ENCODE peak calls at places on chromosome 22, in five cellular contexts. One of them, this sample, is unnamed.

GRCh38 chr22:28773461-28773867 is 969 bp downstream of the CCDC117 start:
- DNase-seq in osteocyte: no peak
- DNase-seq in epithelial cell of proximal tubule: peak
- DNase-seq in stomach: no peak
- DNase-seq in ascending aorta: no peak
- DNase-seq in this sample: no peak

GRCh38 chr22:29967461-29967860 is 84.5 kb downstream of the MTMR3 start:
- DNase-seq in osteocyte: no peak
- DNase-seq in epithelial cell of proximal tubule: no peak
- DNase-seq in stomach: no peak
- DNase-seq in ascending aorta: no peak
- DNase-seq in this sample: no peak

GRCh38 chr22:20206709-20207215 is 55.9 kb upstream of the CCDC188 start:
- DNase-seq in osteocyte: no peak
- DNase-seq in epithelial cell of proximal tubule: no peak
- DNase-seq in stomach: peak
- DNase-seq in ascending aorta: no peak
- DNase-seq in this sample: no peak

GRCh38 chr22:42074153-42074750 is at the start of gene PHETA2:
- DNase-seq in osteocyte: no peak
- DNase-seq in epithelial cell of proximal tubule: no peak
- DNase-seq in stomach: peak
- DNase-seq in ascending aorta: no peak
- DNase-seq in this sample: no peak

GRCh38 chr22:50357756-50358155 is 14.6 kb downstream of the PPP6R2 start:
- DNase-seq in osteocyte: no peak
- DNase-seq in epithelial cell of proximal tubule: no peak
- DNase-seq in stomach: no peak
- DNase-seq in ascending aorta: no peak
- DNase-seq in this sample: no peak

GRCh38 chr22:24214467-24215285 is 30.2 kb downstream of the GGT5 start:
- DNase-seq in osteocyte: no peak
- DNase-seq in epithelial cell of proximal tubule: no peak
- DNase-seq in stomach: no peak
- DNase-seq in ascending aorta: no peak
- DNase-seq in this sample: no peak

GRCh38 chr22:42680648-42681047 is 31.5 kb upstream of the CYB5R3 start:
- DNase-seq in osteocyte: no peak
- DNase-seq in epithelial cell of proximal tubule: peak
- DNase-seq in stomach: no peak
- DNase-seq in ascending aorta: no peak
- DNase-seq in this sample: no peak

GRCh38 chr22:29313126-29314071 is 2.1 kb downstream of the RASL10A start:
- DNase-seq in osteocyte: no peak
- DNase-seq in epithelial cell of proximal tubule: no peak
- DNase-seq in stomach: no peak
- DNase-seq in ascending aorta: no peak
- DNase-seq in this sample: no peak

GRCh38 chr22:19634576-19634975 is 79.7 kb upstream of the SEPTIN5 start:
- DNase-seq in osteocyte: peak
- DNase-seq in epithelial cell of proximal tubule: no peak
- DNase-seq in stomach: no peak
- DNase-seq in ascending aorta: no peak
- DNase-seq in this sample: no peak

GRCh38 chr22:30855266-30855665 is 113.3 kb downstream of the MORC2 start:
- DNase-seq in osteocyte: peak
- DNase-seq in epithelial cell of proximal tubule: no peak
- DNase-seq in stomach: peak
- DNase-seq in ascending aorta: no peak
- DNase-seq in this sample: no peak

GRCh38 chr22:44351685-44352377 is 39.1 kb upstream of the SHISAL1 start:
- DNase-seq in osteocyte: no peak
- DNase-seq in epithelial cell of proximal tubule: peak
- DNase-seq in stomach: no peak
- DNase-seq in ascending aorta: no peak
- DNase-seq in this sample: no peak

GRCh38 chr22:44389926-44390925 is 77.5 kb upstream of the SHISAL1 start:
- DNase-seq in osteocyte: no peak
- DNase-seq in epithelial cell of proximal tubule: no peak
- DNase-seq in stomach: no peak
- DNase-seq in ascending aorta: no peak
- DNase-seq in this sample: no peak

GRCh38 chr22:19713650-19714319 is 518 bp upstream of the SEPTIN5 start:
- DNase-seq in osteocyte: no peak
- DNase-seq in epithelial cell of proximal tubule: no peak
- DNase-seq in stomach: no peak
- DNase-seq in ascending aorta: no peak
- DNase-seq in this sample: no peak

GRCh38 chr22:44151661-44152060 is 29.1 kb upstream of the PARVG start:
- DNase-seq in osteocyte: no peak
- DNase-seq in epithelial cell of proximal tubule: no peak
- DNase-seq in stomach: no peak
- DNase-seq in ascending aorta: no peak
- DNase-seq in this sample: no peak

GRCh38 chr22:45105281-45105700 is 58.4 kb upstream of the NUP50 start:
- DNase-seq in osteocyte: no peak
- DNase-seq in epithelial cell of proximal tubule: no peak
- DNase-seq in stomach: no peak
- DNase-seq in ascending aorta: no peak
- DNase-seq in this sample: no peak

GRCh38 chr22:45552580-45553332 is 50.1 kb downstream of the FBLN1 start:
- DNase-seq in osteocyte: peak
- DNase-seq in epithelial cell of proximal tubule: peak
- DNase-seq in stomach: peak
- DNase-seq in ascending aorta: no peak
- DNase-seq in this sample: no peak

GRCh38 chr22:43796567-43796966 is 15.5 kb downstream of the EFCAB6 start:
- DNase-seq in osteocyte: peak
- DNase-seq in epithelial cell of proximal tubule: no peak
- DNase-seq in stomach: no peak
- DNase-seq in ascending aorta: no peak
- DNase-seq in this sample: no peak

GRCh38 chr22:30865656-30866055 is 102.9 kb downstream of the MORC2 start:
- DNase-seq in osteocyte: no peak
- DNase-seq in epithelial cell of proximal tubule: no peak
- DNase-seq in stomach: no peak
- DNase-seq in ascending aorta: no peak
- DNase-seq in this sample: peak

GRCh38 chr22:25014896-25015755 is 62.6 kb downstream of the KIAA1671 start:
- DNase-seq in osteocyte: no peak
- DNase-seq in epithelial cell of proximal tubule: no peak
- DNase-seq in stomach: no peak
- DNase-seq in ascending aorta: no peak
- DNase-seq in this sample: no peak

GRCh38 chr22:26555478-26555877 is 34.5 kb downstream of the TPST2 start:
- DNase-seq in osteocyte: no peak
- DNase-seq in epithelial cell of proximal tubule: no peak
- DNase-seq in stomach: no peak
- DNase-seq in ascending aorta: no peak
- DNase-seq in this sample: no peak

GRCh38 chr22:41021655-41022454 is 70.5 kb upstream of the EP300 start:
- DNase-seq in osteocyte: peak
- DNase-seq in epithelial cell of proximal tubule: no peak
- DNase-seq in stomach: peak
- DNase-seq in ascending aorta: peak
- DNase-seq in this sample: peak

GRCh38 chr22:27777128-27777527 is 24.4 kb downstream of the MN1 start:
- DNase-seq in osteocyte: no peak
- DNase-seq in epithelial cell of proximal tubule: no peak
- DNase-seq in stomach: no peak
- DNase-seq in ascending aorta: no peak
- DNase-seq in this sample: no peak

GRCh38 chr22:21691773-21692172 is 26.0 kb downstream of the PPIL2 start:
- DNase-seq in osteocyte: no peak
- DNase-seq in epithelial cell of proximal tubule: no peak
- DNase-seq in stomach: no peak
- DNase-seq in ascending aorta: no peak
- DNase-seq in this sample: no peak

GRCh38 chr22:28873183-28873964 is 10.0 kb upstream of the ZNRF3 start:
- DNase-seq in osteocyte: no peak
- DNase-seq in epithelial cell of proximal tubule: no peak
- DNase-seq in stomach: no peak
- DNase-seq in ascending aorta: no peak
- DNase-seq in this sample: no peak

GRCh38 chr22:30044369-30044768 is 35.9 kb upstream of the HORMAD2 start:
- DNase-seq in osteocyte: peak
- DNase-seq in epithelial cell of proximal tubule: peak
- DNase-seq in stomach: peak
- DNase-seq in ascending aorta: no peak
- DNase-seq in this sample: no peak

GRCh38 chr22:28332410-28332809 is 347.2 kb downstream of the TTC28 start:
- DNase-seq in osteocyte: no peak
- DNase-seq in epithelial cell of proximal tubule: no peak
- DNase-seq in stomach: no peak
- DNase-seq in ascending aorta: no peak
- DNase-seq in this sample: no peak

DNA sequence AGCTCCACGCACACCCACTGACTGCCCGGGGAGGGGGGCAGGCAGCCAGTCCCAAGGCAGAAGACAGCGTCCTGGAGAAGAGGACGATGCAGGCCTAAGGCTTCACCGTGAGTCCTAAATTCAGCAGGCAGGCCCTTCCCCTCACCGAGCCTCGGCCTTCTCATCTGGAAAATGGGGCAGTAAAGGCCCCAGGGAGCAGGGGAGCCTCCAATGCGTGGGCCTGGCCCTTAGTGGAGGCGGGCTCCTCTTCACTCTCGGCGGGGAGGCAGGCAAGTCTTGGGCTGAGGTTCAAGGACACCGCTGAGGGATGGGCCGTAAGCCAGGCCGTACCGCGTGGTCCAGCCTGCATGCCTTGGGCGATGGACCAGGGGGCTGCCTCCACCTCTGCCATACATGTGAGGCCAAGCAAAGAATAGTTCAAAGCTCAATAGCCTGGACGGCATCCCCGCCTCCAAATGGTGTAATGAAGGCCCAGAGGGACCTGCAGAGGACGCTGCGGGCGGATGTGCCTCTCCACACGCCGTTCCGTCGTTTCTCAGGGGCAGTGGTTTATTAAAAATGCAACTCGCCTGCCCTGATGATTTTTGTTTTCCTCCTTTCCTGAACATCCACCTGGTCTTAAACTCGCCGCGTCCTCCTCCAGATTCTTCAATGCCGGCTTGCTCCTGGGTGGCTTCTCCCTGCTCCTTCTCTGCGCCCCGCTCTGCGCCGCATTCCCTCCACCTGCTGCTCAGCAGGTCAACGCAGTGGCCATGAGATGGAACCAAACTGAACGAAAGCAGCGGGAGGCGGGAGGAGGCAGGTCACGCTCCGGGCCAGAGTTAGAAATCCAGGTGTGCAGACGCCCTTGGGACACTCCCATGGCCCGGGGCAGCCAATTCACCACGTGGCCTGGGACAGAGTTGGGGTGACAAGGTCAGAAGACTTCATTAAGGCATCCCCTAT is 627.8 kb downstream of the TBC1D22A start:
- DNase-seq in osteocyte: no peak
- DNase-seq in epithelial cell of proximal tubule: no peak
- DNase-seq in stomach: no peak
- DNase-seq in ascending aorta: no peak
- DNase-seq in this sample: no peak
- TF ChIP-seq CTCF in osteocyte: no peak
- TF ChIP-seq CTCF in epithelial cell of proximal tubule: no peak
- TF ChIP-seq CTCF in stomach: no peak
- TF ChIP-seq CTCF in ascending aorta: no peak
- TF ChIP-seq CTCF in this sample: no peak

DNA sequence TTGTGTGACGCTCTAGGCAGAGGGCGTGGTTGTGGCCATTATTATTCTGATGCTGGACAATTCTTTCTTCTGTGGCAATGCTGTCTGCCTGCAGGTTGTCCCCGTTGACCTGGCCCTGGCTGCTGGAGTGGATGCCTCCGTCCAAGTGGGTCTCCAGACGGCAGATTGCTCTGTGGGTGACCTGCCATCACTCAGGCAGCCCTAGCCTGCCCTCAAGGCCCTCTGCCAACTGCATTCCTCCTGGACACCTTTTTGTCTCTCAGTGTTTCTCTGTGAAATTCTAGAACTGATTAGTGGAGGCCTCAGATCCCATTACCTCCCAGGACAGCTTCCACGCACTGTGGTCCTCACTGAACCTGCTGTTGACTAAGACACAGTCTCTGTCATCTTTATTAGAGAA is 86.7 kb downstream of the TBC1D22A start:
- DNase-seq in osteocyte: peak
- DNase-seq in epithelial cell of proximal tubule: no peak
- DNase-seq in stomach: no peak
- DNase-seq in ascending aorta: no peak
- DNase-seq in this sample: no peak
- TF ChIP-seq CTCF in osteocyte: no peak
- TF ChIP-seq CTCF in epithelial cell of proximal tubule: no peak
- TF ChIP-seq CTCF in stomach: no peak
- TF ChIP-seq CTCF in ascending aorta: no peak
- TF ChIP-seq CTCF in this sample: no peak

GRCh38 chr22:49046546-49047305 is 780.9 kb downstream of the BRD1 start:
- DNase-seq in osteocyte: no peak
- DNase-seq in epithelial cell of proximal tubule: no peak
- DNase-seq in stomach: no peak
- DNase-seq in ascending aorta: no peak
- DNase-seq in this sample: no peak

GRCh38 chr22:49044776-49045175 is 782.9 kb downstream of the BRD1 start:
- DNase-seq in osteocyte: no peak
- DNase-seq in epithelial cell of proximal tubule: no peak
- DNase-seq in stomach: no peak
- DNase-seq in ascending aorta: no peak
- DNase-seq in this sample: no peak

GRCh38 chr22:49044091-49044490 is 783.6 kb downstream of the BRD1 start:
- DNase-seq in osteocyte: no peak
- DNase-seq in epithelial cell of proximal tubule: no peak
- DNase-seq in stomach: no peak
- DNase-seq in ascending aorta: no peak
- DNase-seq in this sample: no peak

GRCh38 chr22:49046000-49046545 is 781.6 kb downstream of the BRD1 start:
- DNase-seq in osteocyte: no peak
- DNase-seq in epithelial cell of proximal tubule: no peak
- DNase-seq in stomach: no peak
- DNase-seq in ascending aorta: no peak
- DNase-seq in this sample: no peak

GRCh38 chr22:49045276-49045675 is 782.4 kb downstream of the BRD1 start:
- DNase-seq in osteocyte: no peak
- DNase-seq in epithelial cell of proximal tubule: no peak
- DNase-seq in stomach: no peak
- DNase-seq in ascending aorta: no peak
- DNase-seq in this sample: no peak
- TF ChIP-seq CTCF in osteocyte: no peak
- TF ChIP-seq CTCF in epithelial cell of proximal tubule: no peak
- TF ChIP-seq CTCF in stomach: no peak
- TF ChIP-seq CTCF in ascending aorta: no peak
- TF ChIP-seq CTCF in this sample: no peak

DNA sequence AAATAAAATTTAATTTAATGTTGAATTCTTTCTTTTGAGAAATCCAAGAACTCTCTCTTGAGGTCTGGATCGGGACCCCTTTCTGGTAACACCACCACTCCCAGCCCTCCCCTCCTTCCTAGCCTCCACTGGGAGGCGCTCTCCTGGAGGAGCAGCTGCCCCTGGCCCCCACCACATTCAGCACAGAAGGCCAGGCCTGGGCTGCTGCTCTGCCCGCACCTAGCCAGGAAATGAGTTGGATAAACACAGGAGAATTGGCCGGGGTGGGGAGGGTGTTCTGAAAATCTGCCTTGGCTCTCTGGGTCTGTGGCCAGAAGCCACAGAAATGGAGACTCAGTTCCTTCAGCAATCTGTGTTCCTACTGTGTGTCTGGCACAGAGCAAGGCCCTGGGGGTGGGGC is 31.2 kb downstream of the C22orf42 start:
- DNase-seq in osteocyte: peak
- DNase-seq in epithelial cell of proximal tubule: no peak
- DNase-seq in stomach: no peak
- DNase-seq in ascending aorta: no peak
- DNase-seq in this sample: no peak
- TF ChIP-seq CTCF in osteocyte: no peak
- TF ChIP-seq CTCF in epithelial cell of proximal tubule: no peak
- TF ChIP-seq CTCF in stomach: no peak
- TF ChIP-seq CTCF in ascending aorta: no peak
- TF ChIP-seq CTCF in this sample: no peak